ENCODE peak calls at places on chromosomes 2 and 18, in seven cellular contexts. One of them, this sample, is unnamed.

GRCh38 chr2:9428965-9429577 is 5.6 kb downstream of the CPSF3 start:
- DNase-seq in HepG2: no peak
- DNase-seq in pancreas: no peak
- DNase-seq in ovary: no peak
- DNase-seq in AG04449: no peak
- DNase-seq in foreskin fibroblast: no peak
- DNase-seq in A549: no peak
- DNase-seq in this sample: no peak

GRCh38 chr18:22108674-22109073 is 60.7 kb upstream of the GATA6 start:
- DNase-seq in ovary: no peak
- DNase-seq in pancreas: no peak
- DNase-seq in HepG2: peak; percentile 47
- DNase-seq in foreskin fibroblast: no peak
- DNase-seq in AG04449: no peak
- DNase-seq in A549: peak; percentile 32
- DNase-seq in this sample: no peak

GRCh38 chr2:201172279-201172678 is 10.7 kb upstream of the CASP10 start:
- DNase-seq in pancreas: no peak
- DNase-seq in ovary: no peak
- DNase-seq in HepG2: no peak
- DNase-seq in AG04449: no peak
- DNase-seq in A549: no peak
- DNase-seq in foreskin fibroblast: peak; percentile 24
- DNase-seq in this sample: no peak

GRCh38 chr2:88177556-88177955 is 7.4 kb downstream of the THNSL2 start:
- DNase-seq in AG04449: no peak
- DNase-seq in HepG2: no peak
- DNase-seq in ovary: no peak
- DNase-seq in pancreas: no peak
- DNase-seq in foreskin fibroblast: no peak
- DNase-seq in A549: no peak
- DNase-seq in this sample: no peak

GRCh38 chr2:158464426-158465281 is 7.9 kb downstream of the PKP4 start:
- DNase-seq in pancreas: no peak
- DNase-seq in foreskin fibroblast: peak; percentile 21
- DNase-seq in A549: peak; percentile 29
- DNase-seq in AG04449: no peak
- DNase-seq in ovary: no peak
- DNase-seq in HepG2: peak; percentile 40
- DNase-seq in this sample: no peak

GRCh38 chr18:35711227-35711626 is 129.7 kb downstream of the GALNT1 start:
- DNase-seq in pancreas: no peak
- DNase-seq in AG04449: no peak
- DNase-seq in foreskin fibroblast: peak; percentile 24
- DNase-seq in A549: no peak
- DNase-seq in HepG2: peak; percentile 72
- DNase-seq in ovary: no peak
- DNase-seq in this sample: no peak

GRCh38 chr18:10374615-10375295 is 79.7 kb upstream of the APCDD1 start:
- DNase-seq in HepG2: no peak
- DNase-seq in ovary: no peak
- DNase-seq in AG04449: no peak
- DNase-seq in foreskin fibroblast: peak; percentile 82
- DNase-seq in A549: no peak
- DNase-seq in pancreas: no peak
- DNase-seq in this sample: no peak

GRCh38 chr2:16665746-16666452 is at the start of gene CYRIA:
- DNase-seq in pancreas: peak; percentile 65
- DNase-seq in HepG2: no peak
- DNase-seq in AG04449: no peak
- DNase-seq in ovary: peak; percentile 77
- DNase-seq in A549: no peak
- DNase-seq in foreskin fibroblast: peak; percentile 27
- DNase-seq in this sample: peak; percentile 87

GRCh38 chr2:76640905-76641304 is 881.3 kb downstream of the LRRTM4 start:
- DNase-seq in ovary: no peak
- DNase-seq in pancreas: no peak
- DNase-seq in A549: no peak
- DNase-seq in foreskin fibroblast: no peak
- DNase-seq in HepG2: no peak
- DNase-seq in AG04449: no peak
- DNase-seq in this sample: no peak

GRCh38 chr18:48946329-48946835 is 4.4 kb downstream of the SMAD7 start:
- DNase-seq in pancreas: peak; percentile 61
- DNase-seq in foreskin fibroblast: no peak
- DNase-seq in HepG2: peak; percentile 87
- DNase-seq in A549: no peak
- DNase-seq in ovary: no peak
- DNase-seq in AG04449: no peak
- DNase-seq in this sample: peak; percentile 71

GRCh38 chr2:195535911-195536522 is 121.0 kb upstream of the SLC39A10 start:
- DNase-seq in A549: no peak
- DNase-seq in foreskin fibroblast: no peak
- DNase-seq in HepG2: no peak
- DNase-seq in pancreas: no peak
- DNase-seq in ovary: no peak
- DNase-seq in AG04449: no peak
- DNase-seq in this sample: no peak

GRCh38 chr2:68463287-68463877 is 3.7 kb downstream of the FBXO48 start:
- DNase-seq in foreskin fibroblast: peak; percentile 77
- DNase-seq in HepG2: peak; percentile 68
- DNase-seq in AG04449: no peak
- DNase-seq in ovary: no peak
- DNase-seq in A549: peak; percentile 70
- DNase-seq in pancreas: no peak
- DNase-seq in this sample: no peak

GRCh38 chr2:99772766-99773331 is 283.0 kb upstream of the REV1 start:
- DNase-seq in foreskin fibroblast: no peak
- DNase-seq in AG04449: no peak
- DNase-seq in ovary: no peak
- DNase-seq in pancreas: no peak
- DNase-seq in A549: no peak
- DNase-seq in HepG2: no peak
- DNase-seq in this sample: no peak

GRCh38 chr2:50401772-50402653 is 629.9 kb downstream of the NRXN1 start:
- DNase-seq in HepG2: peak; percentile 46
- DNase-seq in pancreas: peak; percentile 17
- DNase-seq in ovary: no peak
- DNase-seq in foreskin fibroblast: peak; percentile 29
- DNase-seq in AG04449: peak; percentile 7
- DNase-seq in A549: peak; percentile 73
- DNase-seq in this sample: no peak

DNA sequence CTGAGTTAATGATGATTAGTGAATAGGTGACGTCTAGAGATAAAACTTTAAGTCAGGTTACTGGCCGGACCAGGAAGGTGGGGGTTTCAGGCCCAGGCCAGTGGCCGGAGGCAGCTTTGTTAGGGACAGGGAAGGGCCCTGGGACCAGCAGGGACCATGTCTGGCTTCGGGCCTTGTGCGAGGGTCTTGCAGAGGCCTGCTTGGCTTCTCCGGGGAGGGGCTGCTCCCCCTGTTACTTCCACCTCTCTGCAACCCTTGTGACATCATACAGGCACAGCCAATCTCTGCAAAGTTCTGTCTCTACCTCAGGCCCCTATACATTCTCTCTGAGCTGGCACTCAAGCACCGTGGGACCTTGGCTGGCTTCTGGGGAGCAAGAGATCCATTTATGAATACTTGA is at the start of gene ALLC:
- DNase-seq in pancreas: no peak
- DNase-seq in AG04449: no peak
- DNase-seq in foreskin fibroblast: no peak
- DNase-seq in A549: no peak
- DNase-seq in ovary: no peak
- DNase-seq in HepG2: no peak
- DNase-seq in this sample: no peak
- H3K4me3 ChIP-seq in pancreas: no peak within 1 kb of the TSS
- H3K4me3 ChIP-seq in AG04449: no peak within 1 kb of the TSS
- H3K4me3 ChIP-seq in foreskin fibroblast: no peak within 1 kb of the TSS
- H3K4me3 ChIP-seq in A549: no peak within 1 kb of the TSS
- H3K4me3 ChIP-seq in ovary: no peak within 1 kb of the TSS
- H3K4me3 ChIP-seq in HepG2: peak within 1 kb of the TSS; percentile 66
- H3K4me3 ChIP-seq in this sample: no peak within 1 kb of the TSS

DNA sequence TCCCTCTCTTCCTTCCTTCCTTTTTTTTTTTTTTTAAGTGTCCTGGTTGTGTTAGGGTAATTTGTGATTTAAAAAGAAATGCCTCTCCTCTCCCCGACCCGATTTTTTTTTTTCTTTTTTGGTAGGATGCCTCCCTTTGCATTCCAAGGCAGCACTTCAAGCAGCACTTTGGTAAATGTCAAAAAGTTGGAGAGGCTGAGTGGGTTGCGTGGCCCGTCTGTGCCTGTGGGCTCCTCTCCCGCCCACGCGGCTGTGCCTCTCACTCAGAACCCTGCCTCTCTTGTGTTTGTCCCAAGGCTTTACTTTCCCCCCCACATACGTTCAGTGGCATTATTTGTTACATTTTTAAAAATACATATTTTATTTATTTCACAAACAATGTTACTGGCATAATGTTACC is 147.5 kb downstream of the AGAP1 start:
- DNase-seq in ovary: no peak
- DNase-seq in AG04449: no peak
- DNase-seq in foreskin fibroblast: peak; percentile 74
- DNase-seq in HepG2: no peak
- DNase-seq in A549: no peak
- DNase-seq in pancreas: no peak
- DNase-seq in this sample: peak; percentile 86
- H3K4me3 ChIP-seq in ovary: no peak overlapping the region
- H3K4me3 ChIP-seq in AG04449: no peak overlapping the region
- H3K4me3 ChIP-seq in foreskin fibroblast: no peak overlapping the region
- H3K4me3 ChIP-seq in HepG2: no peak overlapping the region
- H3K4me3 ChIP-seq in A549: no peak overlapping the region
- H3K4me3 ChIP-seq in pancreas: no peak overlapping the region
- H3K4me3 ChIP-seq in this sample: no peak overlapping the region

DNA sequence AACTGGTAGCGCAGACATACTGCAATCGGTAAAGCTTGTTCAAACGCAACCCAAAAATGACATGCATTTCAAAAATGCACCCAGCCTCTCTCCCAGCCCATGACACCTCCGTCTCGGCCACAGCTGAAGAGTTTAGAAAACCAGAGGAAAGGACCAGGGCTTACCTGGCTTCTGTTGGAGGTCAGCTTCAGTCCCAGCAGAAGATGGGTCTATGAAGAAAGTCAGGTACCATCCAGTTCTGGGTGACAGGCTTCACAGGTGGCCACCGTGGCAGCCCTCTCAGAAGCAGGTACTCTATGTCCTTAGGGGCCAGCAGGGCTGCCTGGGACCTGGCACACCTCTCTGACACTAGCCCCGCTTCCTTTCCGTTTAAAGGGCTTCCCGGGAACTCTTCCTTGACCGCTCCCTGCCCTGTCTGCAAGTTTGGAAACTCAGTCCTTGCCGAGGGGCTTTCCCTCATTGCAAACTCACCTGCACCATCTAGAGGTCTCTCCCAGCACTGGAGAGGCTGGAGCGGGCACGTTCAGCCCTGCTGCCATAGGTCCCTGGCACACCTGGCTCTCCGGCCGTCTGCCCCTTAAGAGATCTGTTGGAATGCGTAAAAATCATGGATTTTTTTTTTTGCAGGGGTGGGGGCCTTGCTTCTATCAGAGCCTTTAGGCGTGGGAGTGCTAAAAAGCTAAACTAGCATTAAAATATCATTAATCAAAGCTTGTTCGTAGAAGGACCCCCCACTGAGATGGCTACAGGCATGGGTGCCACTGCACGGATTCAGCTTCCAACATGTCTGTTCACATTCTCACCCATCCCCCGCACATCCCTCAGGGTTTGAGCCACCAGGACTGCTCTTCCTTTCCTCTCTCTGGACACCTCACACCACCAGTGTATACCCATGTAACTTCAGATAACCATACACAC is at the start of gene EDAR:
- DNase-seq in foreskin fibroblast: peak; percentile 28
- DNase-seq in ovary: no peak
- DNase-seq in HepG2: peak; percentile 54
- DNase-seq in AG04449: no peak
- DNase-seq in pancreas: peak; percentile 51
- DNase-seq in A549: peak; percentile 65
- DNase-seq in this sample: no peak
- H3K4me3 ChIP-seq in foreskin fibroblast: no peak within 1 kb of the TSS
- H3K4me3 ChIP-seq in ovary: no peak within 1 kb of the TSS
- H3K4me3 ChIP-seq in HepG2: peak within 1 kb of the TSS; percentile 53
- H3K4me3 ChIP-seq in AG04449: no peak within 1 kb of the TSS
- H3K4me3 ChIP-seq in pancreas: no peak within 1 kb of the TSS
- H3K4me3 ChIP-seq in A549: peak within 1 kb of the TSS; percentile 29
- H3K4me3 ChIP-seq in this sample: no peak within 1 kb of the TSS

GRCh38 chr2:20185176-20186022 is 39.5 kb downstream of the SDC1 start:
- DNase-seq in pancreas: no peak
- DNase-seq in ovary: no peak
- DNase-seq in A549: peak; percentile 48
- DNase-seq in HepG2: no peak
- DNase-seq in AG04449: no peak
- DNase-seq in foreskin fibroblast: no peak
- DNase-seq in this sample: no peak

GRCh38 chr2:20187331-20187730 is 37.6 kb downstream of the SDC1 start:
- DNase-seq in pancreas: no peak
- DNase-seq in ovary: no peak
- DNase-seq in HepG2: no peak
- DNase-seq in foreskin fibroblast: no peak
- DNase-seq in A549: no peak
- DNase-seq in AG04449: no peak
- DNase-seq in this sample: no peak

GRCh38 chr2:20186855-20187187 is 38.1 kb downstream of the SDC1 start:
- DNase-seq in AG04449: no peak
- DNase-seq in foreskin fibroblast: no peak
- DNase-seq in A549: no peak
- DNase-seq in HepG2: no peak
- DNase-seq in ovary: no peak
- DNase-seq in pancreas: no peak
- DNase-seq in this sample: no peak

GRCh38 chr2:20188201-20188600 is 36.7 kb downstream of the SDC1 start:
- DNase-seq in HepG2: no peak
- DNase-seq in ovary: no peak
- DNase-seq in A549: no peak
- DNase-seq in foreskin fibroblast: no peak
- DNase-seq in pancreas: no peak
- DNase-seq in AG04449: no peak
- DNase-seq in this sample: no peak

DNA sequence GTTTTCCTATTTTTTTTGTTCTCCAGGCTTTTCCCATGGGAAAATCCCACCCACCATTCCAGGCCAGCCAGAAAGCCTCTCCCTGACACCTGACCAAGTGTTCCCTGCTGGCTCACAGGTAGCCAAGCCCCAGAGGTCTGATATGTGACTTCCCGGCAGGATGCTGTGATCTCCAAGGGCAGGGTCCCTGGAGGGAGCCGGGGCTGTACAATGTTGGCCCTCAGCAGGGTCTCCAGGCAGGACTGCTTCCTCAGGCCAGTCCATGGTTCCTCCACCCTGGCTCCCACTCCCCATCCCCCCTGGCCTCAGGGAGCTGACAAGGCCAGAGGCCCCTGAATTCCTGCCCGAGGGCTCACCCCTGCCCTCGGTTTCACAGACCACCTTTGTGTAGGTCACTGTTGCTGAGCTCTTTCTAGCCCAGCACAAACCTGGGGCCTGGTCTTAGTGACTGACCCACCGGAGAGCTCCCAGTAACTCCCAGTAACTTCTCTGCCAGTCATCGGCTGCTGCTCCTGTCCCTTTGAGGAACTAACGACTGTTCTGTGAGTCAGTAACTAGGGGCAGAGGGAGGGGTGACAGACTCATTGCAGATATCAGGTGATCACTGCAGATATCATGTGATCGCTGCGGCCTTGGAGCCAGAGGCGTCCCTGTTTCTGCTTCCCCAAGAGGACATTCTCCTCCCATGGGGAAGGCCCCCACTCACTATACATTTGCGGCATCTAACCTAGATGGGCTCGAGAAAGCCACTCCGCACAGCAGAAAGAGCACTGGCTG is 38.7 kb downstream of the SDC1 start:
- DNase-seq in AG04449: no peak
- DNase-seq in pancreas: no peak
- DNase-seq in A549: peak; percentile 64
- DNase-seq in HepG2: peak; percentile 94
- DNase-seq in ovary: no peak
- DNase-seq in foreskin fibroblast: peak; percentile 37
- DNase-seq in this sample: no peak
- H3K4me3 ChIP-seq in AG04449: no peak overlapping the region
- H3K4me3 ChIP-seq in pancreas: no peak overlapping the region
- H3K4me3 ChIP-seq in A549: no peak overlapping the region
- H3K4me3 ChIP-seq in HepG2: peak overlapping the region; percentile 67
- H3K4me3 ChIP-seq in ovary: no peak overlapping the region
- H3K4me3 ChIP-seq in foreskin fibroblast: no peak overlapping the region
- H3K4me3 ChIP-seq in this sample: no peak overlapping the region